ENCODE peak calls at places on chromosome 13, in four cellular contexts. M, J, E and B are unnamed samples.

GRCh38 chr13:23979361-23980159 is 82.3 kb upstream of the C1QTNF9B start:
- DNase-seq in J (peak), M (peak), E (peak), B (no peak)

GRCh38 chr13:29129616-29130015 is 309.5 kb downstream of the MTUS2 start:
- DNase-seq in M (no peak), E (no peak), J (no peak), B (no peak)

GRCh38 chr13:23561261-23561660 is 9.0 kb upstream of the TNFRSF19 start:
- DNase-seq in M (no peak), E (no peak), J (no peak), B (no peak)

GRCh38 chr13:40352385-40352778 is 314.1 kb downstream of the FOXO1 start:
- DNase-seq in M (no peak), E (no peak), J (peak), B (no peak)

GRCh38 chr13:98372886-98373285 is 195.8 kb upstream of the RNF113B start:
- DNase-seq in J (peak), E (peak), M (no peak), B (peak)

GRCh38 chr13:24161010-24161775 is 673 bp downstream of the SPATA13 start:
- DNase-seq in M (peak), J (peak), E (no peak), B (no peak)

GRCh38 chr13:19181621-19182485 is at the start of gene TUBA3C:
- DNase-seq in E (no peak), J (no peak), M (no peak), B (no peak)

GRCh38 chr13:107886118-107886517 is 329.2 kb downstream of the LIG4 start:
- DNase-seq in M (no peak), E (no peak), J (no peak), B (no peak)

GRCh38 chr13:46603165-46603603 is 50.2 kb downstream of the LRCH1 start:
- DNase-seq in J (no peak), M (no peak), E (no peak), B (no peak)

GRCh38 chr13:79295906-79296564 is 110.0 kb downstream of the RBM26 start:
- DNase-seq in M (no peak), J (no peak), E (peak), B (no peak)

GRCh38 chr13:98252931-98253470 is 75.9 kb upstream of the RNF113B start:
- DNase-seq in J (peak), M (no peak), E (peak), B (peak)

GRCh38 chr13:46097015-46097414 is 7.8 kb downstream of the CPB2 start:
- DNase-seq in E (no peak), M (no peak), J (peak), B (no peak)

GRCh38 chr13:30681489-30682242 is 53.7 kb upstream of the ALOX5AP start:
- DNase-seq in M (no peak), E (peak), J (peak), B (no peak)

GRCh38 chr13:30671271-30671815 is 53.6 kb downstream of the USPL1 start:
- DNase-seq in J (no peak), E (no peak), M (no peak), B (no peak)

GRCh38 chr13:30679483-30680330 is 55.6 kb upstream of the ALOX5AP start:
- DNase-seq in M (no peak), J (peak), E (peak), B (no peak)

GRCh38 chr13:30673669-30674521 is 56.2 kb downstream of the USPL1 start:
- DNase-seq in J (peak), E (peak), M (peak), B (peak)

DNA sequence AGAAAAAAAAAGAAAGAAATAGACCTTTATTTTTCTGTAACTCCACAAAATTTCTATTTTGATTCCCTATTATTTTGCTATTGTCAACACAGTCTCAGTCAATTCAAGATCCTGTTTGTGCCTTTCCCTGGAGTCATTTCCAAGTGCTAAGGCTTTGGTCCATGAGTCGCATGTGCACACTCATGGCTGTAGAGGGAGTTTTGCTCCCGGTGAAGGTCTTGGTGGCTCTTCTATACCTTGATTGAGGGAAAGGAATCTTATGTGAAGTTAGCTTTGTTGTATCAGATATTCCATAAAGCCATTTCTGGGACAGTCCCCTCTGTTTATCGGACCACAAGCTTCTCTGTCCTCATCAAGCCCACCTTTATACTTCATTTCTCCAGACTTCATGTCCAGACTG is 58.7 kb upstream of the ALOX5AP start:
- DNase-seq in J (peak), M (no peak), E (no peak), B (no peak)
- TF ChIP-seq CTCF in J (peak), M (no peak), E (peak), B (peak)

DNA sequence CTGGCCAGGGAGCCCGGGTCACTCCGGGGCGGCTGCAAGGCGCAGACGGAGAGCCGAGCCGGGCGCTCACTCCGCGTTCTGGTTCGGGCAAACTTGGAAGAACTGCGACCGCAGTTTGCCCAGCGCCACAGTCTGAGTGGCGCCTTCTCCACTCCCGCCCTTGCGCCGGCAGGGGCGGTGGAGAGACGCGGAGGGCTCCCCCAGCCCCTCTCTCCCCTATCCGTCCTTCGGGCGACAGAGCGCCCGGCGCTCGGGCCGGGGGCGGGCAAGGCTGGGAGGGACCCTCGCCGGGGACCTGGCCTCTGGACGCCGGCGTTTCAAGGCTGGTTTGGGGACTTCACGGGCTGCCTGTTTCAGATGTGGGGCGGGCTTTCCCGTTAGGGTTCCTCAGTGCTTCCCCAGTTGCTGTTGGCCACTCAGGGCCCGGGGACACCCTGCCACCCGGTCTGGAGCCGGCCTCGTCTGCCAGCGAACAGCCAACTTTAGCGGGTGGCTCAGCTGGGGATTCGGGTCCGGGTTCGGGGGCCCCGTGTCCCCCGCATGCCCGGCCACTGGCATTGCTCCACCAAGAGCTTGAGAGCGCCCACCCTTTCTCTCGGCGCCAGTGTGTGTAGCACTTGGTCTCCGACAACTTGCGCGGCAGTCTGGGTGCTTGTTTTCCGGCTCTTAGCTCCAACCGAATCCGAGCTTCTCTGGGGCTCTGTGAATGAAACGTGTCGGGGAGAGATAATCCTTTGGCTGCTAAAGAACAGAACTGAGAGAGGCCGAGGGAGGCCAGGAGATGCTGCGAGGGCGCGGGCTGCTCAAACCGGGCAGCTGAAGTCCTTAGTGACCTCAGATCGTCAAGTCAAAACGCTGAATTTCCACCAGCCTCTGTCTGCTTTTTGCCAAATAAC is 1.5 kb downstream of the GPC6 start:
- DNase-seq in E (peak), J (peak), M (peak), B (no peak)
- H3K4me3 ChIP-seq in E (peak), J (peak), M (peak), B (peak)

DNA sequence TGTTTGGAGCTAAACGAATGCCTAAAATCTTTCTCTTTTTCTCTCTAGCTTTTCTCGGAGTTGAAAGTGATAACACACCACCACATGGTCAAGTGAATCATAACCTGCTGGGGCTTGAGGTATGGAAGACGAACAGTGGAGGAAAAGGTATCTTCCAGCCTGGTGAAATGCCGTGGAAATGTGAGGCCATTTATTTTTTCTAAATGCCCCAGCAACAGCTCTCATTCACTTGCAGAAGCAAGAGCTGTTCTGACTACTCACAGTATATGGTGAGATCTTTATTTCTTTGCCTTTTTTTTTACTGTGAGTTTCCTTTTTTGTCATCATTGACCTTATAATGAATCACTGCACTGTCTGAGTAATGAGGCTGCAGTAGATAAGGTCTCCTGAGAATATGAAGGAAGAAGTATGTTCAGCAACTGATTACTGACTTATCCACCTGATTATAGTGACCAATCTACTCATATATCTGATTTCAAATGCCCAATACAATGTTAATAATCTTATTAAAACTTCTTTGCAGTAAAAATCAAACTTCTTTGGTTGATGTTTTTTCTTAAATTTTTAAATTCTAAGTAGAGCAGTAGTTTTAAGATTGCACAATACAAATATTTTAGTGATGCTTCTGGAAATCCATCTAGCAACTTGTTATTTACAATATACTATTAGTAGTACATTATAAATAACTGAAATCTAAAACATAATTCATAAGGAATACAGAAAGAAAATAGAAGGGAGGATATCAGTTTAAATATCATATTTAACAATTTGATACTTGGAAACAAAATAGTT is 569.9 kb downstream of the PCDH9 start:
- DNase-seq in E (peak), M (no peak), J (peak), B (no peak)
- TF ChIP-seq CTCF in E (no peak), M (no peak), J (no peak), B (no peak)

GRCh38 chr13:51731759-51732158 is 72.2 kb downstream of the DHRS12 start:
- DNase-seq in M (no peak), J (peak), E (no peak), B (peak)

GRCh38 chr13:51728275-51728673 is 75.7 kb downstream of the DHRS12 start:
- DNase-seq in J (no peak), E (no peak), M (no peak), B (no peak)

GRCh38 chr13:51730927-51731326 is 73.0 kb downstream of the DHRS12 start:
- DNase-seq in E (no peak), J (no peak), M (no peak), B (no peak)

GRCh38 chr13:51728972-51729371 is 75.0 kb downstream of the DHRS12 start:
- DNase-seq in J (peak), E (peak), M (no peak), B (no peak)

DNA sequence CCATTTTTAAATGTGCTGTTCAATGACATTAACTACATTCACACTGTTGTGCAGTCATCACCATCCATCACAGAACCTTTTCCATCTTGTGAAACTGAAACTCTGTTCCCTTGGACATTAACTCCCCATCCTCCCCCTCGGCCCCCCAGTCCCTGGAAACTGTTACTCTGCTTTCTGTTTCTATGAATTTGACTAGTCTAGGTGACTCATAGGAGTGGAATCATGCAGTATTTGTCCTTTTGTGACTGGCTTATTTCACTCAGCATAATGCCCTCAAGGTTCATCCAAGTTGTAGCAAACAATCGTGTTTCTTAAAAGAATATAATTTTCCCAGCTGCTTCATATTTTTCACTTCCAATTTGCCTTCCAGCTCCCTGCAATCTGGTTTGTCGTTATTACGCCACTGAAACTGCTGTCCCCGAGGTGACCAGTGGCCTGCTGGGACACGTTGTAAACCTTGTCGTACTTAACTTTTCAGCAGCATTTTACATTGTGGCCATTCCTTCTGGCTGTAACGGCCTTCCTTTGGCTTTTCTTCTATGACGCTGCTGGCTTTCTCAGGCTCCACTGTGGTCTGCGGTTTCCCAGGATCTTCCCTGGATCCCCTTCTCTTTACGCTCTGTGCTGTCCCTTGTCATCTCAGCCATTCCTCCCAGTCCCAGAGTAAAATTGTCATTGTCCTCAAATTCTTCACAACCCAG is 74.0 kb downstream of the DHRS12 start:
- DNase-seq in J (peak), M (no peak), E (peak), B (peak)
- H3K4me3 ChIP-seq in J (peak), M (no peak), E (no peak), B (peak)

GRCh38 chr13:113350065-113350937 is 13.6 kb downstream of the GRTP1 start:
- DNase-seq in M (peak), J (no peak), E (no peak), B (no peak)
- TF ChIP-seq CTCF in M (no peak), J (no peak), E (peak), B (peak)

GRCh38 chr13:65504213-65504612 is 1725.9 kb downstream of the PCDH9 start:
- DNase-seq in E (no peak), J (no peak), M (no peak), B (no peak)
- H3K4me3 ChIP-seq in E (no peak), J (no peak), M (no peak), B (no peak)

GRCh38 chr13:49554387-49554786 is 31.0 kb downstream of the RCBTB1 start:
- DNase-seq in M (no peak), E (no peak), J (no peak), B (no peak)
- TF ChIP-seq CTCF in M (no peak), E (no peak), J (no peak), B (no peak)

DNA sequence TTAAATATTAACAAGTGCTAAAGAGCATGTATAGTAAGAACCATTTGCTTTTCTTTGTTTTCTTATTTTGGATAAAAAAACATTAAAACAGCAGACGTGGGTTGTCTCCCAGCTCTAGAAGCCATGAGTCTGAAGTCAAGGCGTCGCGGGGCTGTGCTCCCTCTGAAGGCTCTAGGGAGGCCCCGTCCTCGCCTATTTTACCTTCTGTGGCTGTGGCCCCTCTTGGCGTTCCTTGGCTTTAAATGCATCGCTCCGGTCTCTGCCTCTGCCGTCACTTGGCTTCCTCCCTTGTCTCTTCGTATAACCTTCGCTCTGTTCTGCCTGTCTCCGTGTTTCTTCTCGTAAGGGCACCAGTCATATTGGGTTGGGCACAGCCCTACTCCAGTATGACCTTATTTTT is 75.3 kb downstream of the ING1 start:
- DNase-seq in J (no peak), M (no peak), E (no peak), B (no peak)
- H3K4me3 ChIP-seq in J (no peak), M (no peak), E (no peak), B (no peak)

DNA sequence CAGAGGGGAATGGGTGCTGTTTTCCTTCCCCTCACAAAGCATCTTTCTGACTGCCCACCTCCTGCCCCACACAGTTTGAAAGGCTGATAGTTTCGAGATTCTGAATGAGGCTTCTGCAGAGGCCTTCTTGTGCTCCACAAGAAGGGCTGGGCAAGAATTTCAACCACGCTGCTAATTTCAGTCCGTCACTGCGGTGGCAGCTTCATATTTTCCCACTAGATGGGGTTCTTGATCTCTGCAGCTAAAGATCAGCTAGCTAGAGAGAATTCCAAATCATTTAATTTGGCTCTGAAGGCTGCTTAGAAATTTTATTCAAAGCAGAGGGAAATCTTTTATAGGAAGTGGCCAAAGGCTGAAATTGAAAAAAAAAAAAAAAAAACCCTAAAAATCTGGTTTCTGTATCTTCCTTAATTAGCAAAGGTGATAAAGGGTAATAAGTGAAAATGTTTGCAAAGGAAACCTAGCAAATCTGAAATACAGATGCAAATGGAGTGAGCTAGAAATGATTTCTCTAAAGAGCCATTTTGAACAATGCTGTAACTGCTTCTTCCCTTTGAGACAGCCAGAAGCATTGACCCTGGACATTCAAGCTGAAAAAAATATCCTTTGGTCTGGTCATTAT is 38.0 kb upstream of the C13orf42 start:
- DNase-seq in M (no peak), J (peak), E (peak), B (no peak)
- TF ChIP-seq CTCF in M (peak), J (peak), E (peak), B (peak)